ENCODE peak calls at places on chromosomes 16 and 17, in four cellular contexts. One of them, this sample, is unnamed.

GRCh38 chr16:59701987-59702386 is 967.9 kb upstream of the GOT2 start:
- DNase-seq in A172: no peak
- DNase-seq in activated CD4-positive, alpha-beta memory T cell treated with anti-CD3 and anti-CD28 coated beads, Interleukin-2, amount 10 ng/mL, durations not matched to agents 7 days and 5 days: no peak
- DNase-seq in AG20443: no peak
- DNase-seq in this sample: no peak

GRCh38 chr16:57689772-57690558 is 4.6 kb upstream of the DRC7 start:
- DNase-seq in A172: no peak
- DNase-seq in activated CD4-positive, alpha-beta memory T cell treated with anti-CD3 and anti-CD28 coated beads, Interleukin-2, amount 10 ng/mL, durations not matched to agents 7 days and 5 days: peak; percentile 64
- DNase-seq in AG20443: no peak
- DNase-seq in this sample: no peak

GRCh38 chr16:48053346-48053745 is 102.4 kb downstream of the ABCC12 start:
- DNase-seq in A172: peak; percentile 40
- DNase-seq in activated CD4-positive, alpha-beta memory T cell treated with anti-CD3 and anti-CD28 coated beads, Interleukin-2, amount 10 ng/mL, durations not matched to agents 7 days and 5 days: no peak
- DNase-seq in AG20443: peak; percentile 67
- DNase-seq in this sample: peak; percentile 19

GRCh38 chr16:85202631-85203461 is 90.6 kb upstream of the CIBAR2 start:
- DNase-seq in A172: no peak
- DNase-seq in activated CD4-positive, alpha-beta memory T cell treated with anti-CD3 and anti-CD28 coated beads, Interleukin-2, amount 10 ng/mL, durations not matched to agents 7 days and 5 days: no peak
- DNase-seq in AG20443: peak; percentile 92
- DNase-seq in this sample: peak; percentile 60

GRCh38 chr17:61000911-61001310 is 323.3 kb downstream of the BCAS3 start:
- DNase-seq in A172: peak; percentile 31
- DNase-seq in activated CD4-positive, alpha-beta memory T cell treated with anti-CD3 and anti-CD28 coated beads, Interleukin-2, amount 10 ng/mL, durations not matched to agents 7 days and 5 days: no peak
- DNase-seq in AG20443: peak; percentile 14
- DNase-seq in this sample: no peak

GRCh38 chr17:57535652-57536018 is 209.5 kb downstream of the CCDC182 start:
- DNase-seq in A172: no peak
- DNase-seq in activated CD4-positive, alpha-beta memory T cell treated with anti-CD3 and anti-CD28 coated beads, Interleukin-2, amount 10 ng/mL, durations not matched to agents 7 days and 5 days: no peak
- DNase-seq in AG20443: no peak
- DNase-seq in this sample: no peak

GRCh38 chr16:57773680-57774295 is 28.5 kb downstream of the KIFC3 start:
- DNase-seq in A172: peak; percentile 65
- DNase-seq in activated CD4-positive, alpha-beta memory T cell treated with anti-CD3 and anti-CD28 coated beads, Interleukin-2, amount 10 ng/mL, durations not matched to agents 7 days and 5 days: no peak
- DNase-seq in AG20443: no peak
- DNase-seq in this sample: no peak

GRCh38 chr17:50015146-50015545 is 20.1 kb upstream of the DLX3 start:
- DNase-seq in A172: no peak
- DNase-seq in activated CD4-positive, alpha-beta memory T cell treated with anti-CD3 and anti-CD28 coated beads, Interleukin-2, amount 10 ng/mL, durations not matched to agents 7 days and 5 days: no peak
- DNase-seq in AG20443: no peak
- DNase-seq in this sample: no peak

GRCh38 chr16:65889533-65889966 is 476.9 kb upstream of the CDH5 start:
- DNase-seq in A172: peak; percentile 69
- DNase-seq in activated CD4-positive, alpha-beta memory T cell treated with anti-CD3 and anti-CD28 coated beads, Interleukin-2, amount 10 ng/mL, durations not matched to agents 7 days and 5 days: no peak
- DNase-seq in AG20443: no peak
- DNase-seq in this sample: no peak

GRCh38 chr16:56530872-56531271 is 11.0 kb upstream of the BBS2 start:
- DNase-seq in A172: peak; percentile 47
- DNase-seq in activated CD4-positive, alpha-beta memory T cell treated with anti-CD3 and anti-CD28 coated beads, Interleukin-2, amount 10 ng/mL, durations not matched to agents 7 days and 5 days: no peak
- DNase-seq in AG20443: no peak
- DNase-seq in this sample: no peak

GRCh38 chr16:25916091-25916490 is 224.3 kb downstream of the HS3ST4 start:
- DNase-seq in A172: no peak
- DNase-seq in activated CD4-positive, alpha-beta memory T cell treated with anti-CD3 and anti-CD28 coated beads, Interleukin-2, amount 10 ng/mL, durations not matched to agents 7 days and 5 days: no peak
- DNase-seq in AG20443: no peak
- DNase-seq in this sample: no peak

GRCh38 chr16:75550211-75550662 is 5.8 kb downstream of the TMEM231 start:
- DNase-seq in A172: peak; percentile 91
- DNase-seq in activated CD4-positive, alpha-beta memory T cell treated with anti-CD3 and anti-CD28 coated beads, Interleukin-2, amount 10 ng/mL, durations not matched to agents 7 days and 5 days: peak; percentile 42
- DNase-seq in AG20443: peak; percentile 36
- DNase-seq in this sample: no peak

This sample was measured in BJ.